ENCODE peak calls at places on chromosomes 5 and 9, in seven cellular contexts. R, K, W, Q, G, S and M are unnamed samples. For H3K79me2, the result is how much of the 10 kb centered on the place peaks cover.

GRCh38 chr9:12784461-12785250 is 9.8 kb downstream of the LURAP1L start:
- DNase-seq in R (peak), K (no peak), W (no peak), Q (no peak), G (peak), S (peak), M (no peak)

GRCh38 chr9:114884787-114885452 is 45.5 kb downstream of the TNFSF8 start:
- DNase-seq in R (peak), K (no peak), W (no peak), Q (no peak), G (no peak), S (no peak), M (no peak)

GRCh38 chr5:173217626-173218397 is 17.2 kb downstream of the NKX2-5 start:
- DNase-seq in R (no peak), K (no peak), W (no peak), Q (no peak), G (no peak), S (peak), M (peak)

GRCh38 chr9:134834217-134834956 is 46.2 kb upstream of the FCN2 start:
- DNase-seq in R (no peak), K (no peak), W (no peak), Q (no peak), G (no peak), S (no peak), M (no peak)

GRCh38 chr5:159345336-159345735 is 15.0 kb upstream of the IL12B start:
- DNase-seq in R (no peak), K (no peak), W (no peak), Q (no peak), G (no peak), S (no peak), M (no peak)

GRCh38 chr5:65663804-65664521 is 39.1 kb downstream of the SHLD3 start:
- DNase-seq in R (peak), K (no peak), W (peak), Q (peak), G (peak), S (peak), M (no peak)

GRCh38 chr5:75461679-75462078 is 49.8 kb downstream of the CERT1 start:
- DNase-seq in R (no peak), K (peak), W (no peak), Q (no peak), G (peak), S (no peak), M (no peak)

GRCh38 chr9:18459958-18460584 is 13.9 kb upstream of the ADAMTSL1 start:
- DNase-seq in R (no peak), K (no peak), W (no peak), Q (no peak), G (peak), S (no peak), M (no peak)

GRCh38 chr5:125559296-125559695 is 812.9 kb upstream of the ZNF608 start:
- DNase-seq in R (peak), K (no peak), W (peak), Q (no peak), G (peak), S (no peak), M (no peak)

GRCh38 chr9:137432687-137433348 is 8.3 kb downstream of the ENTPD8 start:
- DNase-seq in R (no peak), K (no peak), W (no peak), Q (no peak), G (no peak), S (no peak), M (no peak)

GRCh38 chr9:93115486-93115885 is 18.6 kb downstream of the NINJ1 start:
- DNase-seq in R (no peak), K (no peak), W (no peak), Q (peak), G (no peak), S (no peak), M (no peak)

GRCh38 chr5:82635561-82636288 is 357.6 kb upstream of the RPS23 start:
- DNase-seq in R (peak), K (no peak), W (no peak), Q (no peak), G (peak), S (no peak), M (no peak)

GRCh38 chr5:67873935-67874334 is 341.6 kb upstream of the PIK3R1 start:
- DNase-seq in R (no peak), K (no peak), W (no peak), Q (no peak), G (no peak), S (no peak), M (no peak)

GRCh38 chr5:172453206-172453985 is 929 bp downstream of the SH3PXD2B start:
- DNase-seq in R (peak), K (no peak), W (peak), Q (peak), G (peak), S (peak), M (peak)

GRCh38 chr5:101278011-101278687 is 375.1 kb upstream of the ST8SIA4 start:
- DNase-seq in R (peak), K (no peak), W (no peak), Q (no peak), G (peak), S (peak), M (no peak)

GRCh38 chr5:124865603-124866354 is 119.3 kb upstream of the ZNF608 start:
- DNase-seq in R (no peak), K (no peak), W (no peak), Q (no peak), G (no peak), S (no peak), M (no peak)

GRCh38 chr5:73591102-73591695 is 25.7 kb downstream of the UTP15 start:
- DNase-seq in R (peak), K (peak), W (peak), Q (peak), G (peak), S (peak), M (no peak)

GRCh38 chr5:141039517-141039916 is 11.7 kb upstream of the PCDHB1 start:
- DNase-seq in R (peak), K (no peak), W (peak), Q (no peak), G (no peak), S (peak), M (no peak)

GRCh38 chr5:9455826-9456434 is 89.9 kb downstream of the SEMA5A start:
- DNase-seq in R (no peak), K (no peak), W (no peak), Q (no peak), G (no peak), S (peak), M (no peak)

GRCh38 chr5:144436007-144436406 is 265.3 kb downstream of the KCTD16 start:
- DNase-seq in R (no peak), K (no peak), W (no peak), Q (no peak), G (no peak), S (no peak), M (no peak)

GRCh38 chr9:94922098-94922607 is 195.7 kb downstream of the AOPEP start:
- DNase-seq in R (peak), K (no peak), W (no peak), Q (no peak), G (peak), S (no peak), M (no peak)

GRCh38 chr5:137741718-137742117 is 5.8 kb upstream of the KLHL3 start:
- DNase-seq in R (no peak), K (no peak), W (no peak), Q (no peak), G (no peak), S (no peak), M (no peak)

GRCh38 chr5:2913306-2913705 is 161.8 kb upstream of the IRX2 start:
- DNase-seq in R (no peak), K (no peak), W (no peak), Q (no peak), G (no peak), S (no peak), M (peak)

GRCh38 chr5:154826-155225 is 36.5 kb upstream of the LRRC14B start:
- DNase-seq in R (no peak), K (no peak), W (peak), Q (no peak), G (no peak), S (no peak), M (no peak)

GRCh38 chr9:126225611-126226609 is 100.7 kb upstream of the MVB12B start:
- DNase-seq in R (no peak), K (no peak), W (no peak), Q (no peak), G (no peak), S (no peak), M (peak)

GRCh38 chr9:134344068-134344820 is 18.0 kb downstream of the RXRA start:
- DNase-seq in R (no peak), K (no peak), W (no peak), Q (peak), G (no peak), S (no peak), M (no peak)

GRCh38 chr5:54292866-54293265 is 17.5 kb downstream of the ARL15 start:
- DNase-seq in R (no peak), K (no peak), W (no peak), Q (no peak), G (no peak), S (no peak), M (no peak)
- H3K79me2 ChIP-seq in R (half or more), K (under half), W (under half), Q (half or more), G (under half), S (under half), M (under half)

DNA sequence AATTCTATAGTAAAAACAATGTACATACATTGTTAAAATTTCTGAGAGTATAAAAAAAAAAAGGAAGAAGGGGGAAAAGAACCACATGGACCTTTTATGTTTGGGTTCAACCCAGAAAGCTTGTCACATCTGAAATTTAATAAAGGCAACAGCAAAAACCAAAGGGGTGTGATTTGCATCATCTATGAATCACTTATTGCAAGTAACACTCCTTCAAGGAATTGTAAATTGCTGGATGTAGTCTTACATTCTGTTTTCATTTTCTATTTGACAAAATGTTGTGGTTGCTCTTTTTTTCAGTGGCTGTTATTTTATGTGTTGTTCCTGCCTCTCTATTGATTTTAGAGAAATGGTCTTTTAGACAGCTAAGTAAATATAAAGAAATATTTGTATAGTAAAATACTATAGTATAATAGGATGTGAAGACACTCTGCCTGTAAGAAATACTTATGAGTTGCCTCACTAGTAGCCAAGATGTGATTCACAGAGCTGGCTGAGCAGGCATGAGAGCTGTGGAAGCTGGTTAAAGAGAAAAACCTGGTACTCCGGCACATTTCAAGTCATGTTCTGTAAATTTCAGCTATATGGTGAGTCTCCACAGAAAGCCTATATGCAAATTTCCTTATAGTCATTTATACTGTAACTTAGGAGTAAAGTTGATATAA is 131.1 kb upstream of the CNTLN start:
- DNase-seq in R (no peak), K (no peak), W (no peak), Q (no peak), G (peak), S (no peak), M (no peak)
- H3K79me2 ChIP-seq in R (under half), K (under half), W (under half), Q (under half), G (under half), S (under half), M (under half)

GRCh38 chr5:88786217-88786560 is 96.8 kb downstream of the MEF2C start:
- DNase-seq in R (peak), K (no peak), W (no peak), Q (no peak), G (peak), S (peak), M (no peak)
- H3K79me2 ChIP-seq in R (under half), K (half or more), W (under half), Q (under half), G (under half), S (under half), M (under half)

DNA sequence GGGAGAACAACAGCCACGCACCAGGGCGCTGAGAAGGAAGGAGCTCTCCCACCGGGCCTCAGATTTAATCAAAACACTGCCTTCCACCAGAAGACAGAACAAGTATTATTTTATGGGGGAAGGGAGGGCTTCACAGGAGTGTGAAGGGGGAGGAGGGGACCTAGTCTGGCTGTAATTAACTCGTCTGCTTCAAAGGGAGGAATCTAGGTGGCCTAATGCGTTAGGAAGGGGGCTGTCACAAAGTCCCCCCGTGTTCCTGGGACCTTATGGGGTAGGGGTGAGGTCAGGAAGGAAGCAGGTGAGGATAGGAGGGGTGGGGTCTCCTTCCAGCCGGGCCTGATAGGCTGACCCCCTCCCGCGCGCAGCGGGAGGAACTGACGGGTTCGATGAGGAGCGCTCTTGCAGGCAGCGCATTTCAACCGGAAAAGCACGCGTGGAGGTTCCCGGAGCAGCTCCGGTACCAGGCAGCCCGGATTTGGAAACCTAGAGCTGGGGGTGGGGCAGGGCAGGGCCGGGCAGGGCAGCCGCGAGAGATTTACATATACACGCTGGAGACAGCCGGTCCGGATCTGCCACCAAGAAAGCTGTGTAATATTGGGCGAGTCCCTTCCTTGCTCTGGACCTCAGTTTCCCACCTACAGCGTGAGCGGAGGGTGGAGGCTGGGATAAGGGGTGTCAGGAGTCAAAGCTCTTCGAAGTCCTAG is 2.0 kb downstream of the SHB start:
- DNase-seq in R (peak), K (peak), W (no peak), Q (no peak), G (peak), S (peak), M (no peak)
- H3K79me2 ChIP-seq in R (half or more), K (half or more), W (half or more), Q (half or more), G (half or more), S (half or more), M (under half)

GRCh38 chr5:180557201-180557809 is 34.0 kb downstream of the SCGB3A1 start:
- DNase-seq in R (no peak), K (no peak), W (no peak), Q (no peak), G (peak), S (no peak), M (no peak)

GRCh38 chr5:180553530-180553929 is 37.8 kb downstream of the SCGB3A1 start:
- DNase-seq in R (no peak), K (no peak), W (peak), Q (peak), G (no peak), S (no peak), M (no peak)

GRCh38 chr5:180563994-180564393 is 27.3 kb downstream of the SCGB3A1 start:
- DNase-seq in R (no peak), K (no peak), W (no peak), Q (no peak), G (no peak), S (no peak), M (no peak)

GRCh38 chr5:180555168-180555921 is 36.0 kb downstream of the SCGB3A1 start:
- DNase-seq in R (no peak), K (no peak), W (no peak), Q (peak), G (no peak), S (no peak), M (no peak)

GRCh38 chr5:180558232-180558631 is 33.1 kb downstream of the SCGB3A1 start:
- DNase-seq in R (no peak), K (no peak), W (no peak), Q (peak), G (no peak), S (no peak), M (no peak)
- H3K79me2 ChIP-seq in R (half or more), K (half or more), W (half or more), Q (half or more), G (half or more), S (under half), M (under half)

GRCh38 chr5:14147210-14147609 is 4.1 kb downstream of the TRIO start:
- DNase-seq in R (no peak), K (no peak), W (no peak), Q (no peak), G (no peak), S (no peak), M (no peak)

GRCh38 chr5:14146725-14147124 is 3.6 kb downstream of the TRIO start:
- DNase-seq in R (no peak), K (no peak), W (no peak), Q (no peak), G (peak), S (no peak), M (no peak)

GRCh38 chr5:14143843-14144585 is 872 bp downstream of the TRIO start:
- DNase-seq in R (peak), K (peak), W (peak), Q (peak), G (peak), S (no peak), M (peak)

GRCh38 chr5:14144586-14145355 is 1.6 kb downstream of the TRIO start:
- DNase-seq in R (peak), K (peak), W (peak), Q (peak), G (peak), S (peak), M (peak)

GRCh38 chr5:14145356-14146334 is 2.5 kb downstream of the TRIO start:
- DNase-seq in R (no peak), K (no peak), W (no peak), Q (no peak), G (peak), S (no peak), M (no peak)
- H3K79me2 ChIP-seq in R (half or more), K (under half), W (half or more), Q (under half), G (half or more), S (half or more), M (under half)